ENCODE peak calls at places on chromosomes 12 and 14, in nine cellular contexts. One of them, this sample, is unnamed.

GRCh38 chr14:74642011-74642410 is 30.0 kb upstream of the LTBP2 start:
- DNase-seq in GM12878: no peak
- DNase-seq in transverse colon: no peak
- DNase-seq in MM.1S: no peak
- DNase-seq in PC-9: no peak
- DNase-seq in esophagus squamous epithelium: no peak
- DNase-seq in pancreas: no peak
- DNase-seq in neural progenitor cell: no peak
- DNase-seq in HCT116: no peak
- DNase-seq in this sample: no peak

GRCh38 chr14:89485264-89485663 is 68.2 kb upstream of the FOXN3 start:
- DNase-seq in pancreas: no peak
- DNase-seq in PC-9: no peak
- DNase-seq in neural progenitor cell: no peak
- DNase-seq in transverse colon: no peak
- DNase-seq in esophagus squamous epithelium: no peak
- DNase-seq in MM.1S: no peak
- DNase-seq in HCT116: no peak
- DNase-seq in GM12878: no peak
- DNase-seq in this sample: no peak

GRCh38 chr12:25427328-25428249 is 125.5 kb downstream of the LMNTD1 start:
- DNase-seq in esophagus squamous epithelium: no peak
- DNase-seq in transverse colon: no peak
- DNase-seq in HCT116: no peak
- DNase-seq in PC-9: no peak
- DNase-seq in MM.1S: no peak
- DNase-seq in pancreas: no peak
- DNase-seq in GM12878: no peak
- DNase-seq in neural progenitor cell: no peak
- DNase-seq in this sample: no peak

GRCh38 chr14:104874110-104874531 is 9.1 kb downstream of the CEP170B start:
- DNase-seq in transverse colon: no peak
- DNase-seq in neural progenitor cell: no peak
- DNase-seq in esophagus squamous epithelium: no peak
- DNase-seq in HCT116: no peak
- DNase-seq in GM12878: no peak
- DNase-seq in pancreas: no peak
- DNase-seq in PC-9: no peak
- DNase-seq in MM.1S: no peak
- DNase-seq in this sample: no peak

GRCh38 chr12:129276408-129277042 is 423.2 kb downstream of the GLT1D1 start:
- DNase-seq in GM12878: no peak
- DNase-seq in MM.1S: no peak
- DNase-seq in esophagus squamous epithelium: no peak
- DNase-seq in PC-9: no peak
- DNase-seq in transverse colon: no peak
- DNase-seq in pancreas: no peak
- DNase-seq in neural progenitor cell: peak; percentile 31
- DNase-seq in HCT116: no peak
- DNase-seq in this sample: peak; percentile 37

GRCh38 chr12:98002887-98003493 is 512.4 kb upstream of the TMPO start:
- DNase-seq in transverse colon: peak; percentile 8
- DNase-seq in esophagus squamous epithelium: no peak
- DNase-seq in PC-9: no peak
- DNase-seq in pancreas: peak; percentile 45
- DNase-seq in MM.1S: peak; percentile 72
- DNase-seq in GM12878: no peak
- DNase-seq in HCT116: peak; percentile 39
- DNase-seq in neural progenitor cell: peak; percentile 77
- DNase-seq in this sample: peak; percentile 38

GRCh38 chr14:20631023-20631820 is 10.3 kb downstream of the OR6S1 start:
- DNase-seq in PC-9: peak; percentile 46
- DNase-seq in HCT116: no peak
- DNase-seq in MM.1S: peak; percentile 35
- DNase-seq in transverse colon: peak; percentile 37
- DNase-seq in pancreas: peak; percentile 69
- DNase-seq in GM12878: no peak
- DNase-seq in esophagus squamous epithelium: no peak
- DNase-seq in neural progenitor cell: peak; percentile 70
- DNase-seq in this sample: peak; percentile 61

GRCh38 chr12:111014547-111014946 is 94.2 kb upstream of the MYL2 start:
- DNase-seq in HCT116: no peak
- DNase-seq in MM.1S: no peak
- DNase-seq in neural progenitor cell: no peak
- DNase-seq in GM12878: no peak
- DNase-seq in PC-9: no peak
- DNase-seq in pancreas: no peak
- DNase-seq in esophagus squamous epithelium: no peak
- DNase-seq in transverse colon: no peak
- DNase-seq in this sample: no peak

GRCh38 chr12:3137268-3137761 is 60.1 kb downstream of the TSPAN9 start:
- DNase-seq in esophagus squamous epithelium: no peak
- DNase-seq in GM12878: no peak
- DNase-seq in neural progenitor cell: peak; percentile 46
- DNase-seq in transverse colon: no peak
- DNase-seq in pancreas: no peak
- DNase-seq in MM.1S: no peak
- DNase-seq in PC-9: no peak
- DNase-seq in HCT116: no peak
- DNase-seq in this sample: peak; percentile 11

GRCh38 chr12:95204141-95204866 is 13.0 kb downstream of the FGD6 start:
- DNase-seq in PC-9: peak; percentile 98
- DNase-seq in pancreas: no peak
- DNase-seq in GM12878: no peak
- DNase-seq in esophagus squamous epithelium: no peak
- DNase-seq in HCT116: peak; percentile 96
- DNase-seq in transverse colon: peak; percentile 55
- DNase-seq in MM.1S: no peak
- DNase-seq in neural progenitor cell: peak; percentile 40
- DNase-seq in this sample: peak; percentile 49

GRCh38 chr14:102182190-102182589 is 42.5 kb downstream of the WDR20 start:
- DNase-seq in neural progenitor cell: no peak
- DNase-seq in esophagus squamous epithelium: no peak
- DNase-seq in GM12878: no peak
- DNase-seq in HCT116: no peak
- DNase-seq in pancreas: no peak
- DNase-seq in PC-9: peak; percentile 54
- DNase-seq in transverse colon: no peak
- DNase-seq in MM.1S: no peak
- DNase-seq in this sample: no peak

GRCh38 chr12:20483776-20484175 is 115.4 kb downstream of the PDE3A start:
- DNase-seq in MM.1S: no peak
- DNase-seq in GM12878: no peak
- DNase-seq in PC-9: no peak
- DNase-seq in transverse colon: no peak
- DNase-seq in neural progenitor cell: no peak
- DNase-seq in HCT116: no peak
- DNase-seq in esophagus squamous epithelium: no peak
- DNase-seq in pancreas: no peak
- DNase-seq in this sample: no peak

GRCh38 chr14:99479160-99479902 is 1.3 kb downstream of the SETD3 start:
- DNase-seq in PC-9: no peak
- DNase-seq in MM.1S: no peak
- DNase-seq in HCT116: no peak
- DNase-seq in neural progenitor cell: peak; percentile 15
- DNase-seq in transverse colon: no peak
- DNase-seq in GM12878: no peak
- DNase-seq in pancreas: no peak
- DNase-seq in esophagus squamous epithelium: no peak
- DNase-seq in this sample: peak; percentile 32

GRCh38 chr12:57837779-57838562 is 8.6 kb downstream of the CTDSP2 start:
- DNase-seq in GM12878: no peak
- DNase-seq in neural progenitor cell: peak; percentile 61
- DNase-seq in HCT116: no peak
- DNase-seq in esophagus squamous epithelium: no peak
- DNase-seq in transverse colon: no peak
- DNase-seq in PC-9: no peak
- DNase-seq in pancreas: no peak
- DNase-seq in MM.1S: no peak
- DNase-seq in this sample: no peak

GRCh38 chr14:73723799-73724621 is 9.8 kb upstream of the PNMA1 start:
- DNase-seq in MM.1S: no peak
- DNase-seq in pancreas: no peak
- DNase-seq in PC-9: peak; percentile 98
- DNase-seq in GM12878: no peak
- DNase-seq in esophagus squamous epithelium: no peak
- DNase-seq in HCT116: no peak
- DNase-seq in neural progenitor cell: peak; percentile 38
- DNase-seq in transverse colon: no peak
- DNase-seq in this sample: no peak

GRCh38 chr12:114967187-114967586 is 283.2 kb upstream of the TBX3 start:
- DNase-seq in transverse colon: no peak
- DNase-seq in neural progenitor cell: no peak
- DNase-seq in esophagus squamous epithelium: no peak
- DNase-seq in pancreas: no peak
- DNase-seq in MM.1S: no peak
- DNase-seq in GM12878: no peak
- DNase-seq in HCT116: no peak
- DNase-seq in PC-9: no peak
- DNase-seq in this sample: no peak

GRCh38 chr14:23123419-23123818 is 4.4 kb upstream of the CEBPE start:
- DNase-seq in pancreas: peak; percentile 90
- DNase-seq in MM.1S: no peak
- DNase-seq in PC-9: no peak
- DNase-seq in HCT116: no peak
- DNase-seq in esophagus squamous epithelium: no peak
- DNase-seq in neural progenitor cell: no peak
- DNase-seq in transverse colon: peak; percentile 90
- DNase-seq in GM12878: no peak
- DNase-seq in this sample: peak; percentile 93

GRCh38 chr12:110741371-110741770 is 1.3 kb downstream of the PPP1CC start:
- DNase-seq in transverse colon: no peak
- DNase-seq in HCT116: no peak
- DNase-seq in GM12878: no peak
- DNase-seq in neural progenitor cell: no peak
- DNase-seq in PC-9: no peak
- DNase-seq in pancreas: no peak
- DNase-seq in esophagus squamous epithelium: no peak
- DNase-seq in MM.1S: no peak
- DNase-seq in this sample: peak; percentile 63

GRCh38 chr12:101945361-101946232 is 68.2 kb downstream of the DRAM1 start:
- DNase-seq in GM12878: no peak
- DNase-seq in transverse colon: peak; percentile 13
- DNase-seq in neural progenitor cell: no peak
- DNase-seq in HCT116: no peak
- DNase-seq in pancreas: no peak
- DNase-seq in MM.1S: no peak
- DNase-seq in esophagus squamous epithelium: no peak
- DNase-seq in PC-9: no peak
- DNase-seq in this sample: peak; percentile 5

GRCh38 chr12:121709478-121709890 is 3.1 kb upstream of the TMEM120B start:
- DNase-seq in neural progenitor cell: no peak
- DNase-seq in esophagus squamous epithelium: no peak
- DNase-seq in pancreas: no peak
- DNase-seq in HCT116: peak; percentile 51
- DNase-seq in GM12878: no peak
- DNase-seq in PC-9: peak; percentile 86
- DNase-seq in MM.1S: no peak
- DNase-seq in transverse colon: no peak
- DNase-seq in this sample: no peak

GRCh38 chr14:39289523-39289922 is 55.8 kb downstream of the MIA2 start:
- DNase-seq in HCT116: no peak
- DNase-seq in PC-9: no peak
- DNase-seq in MM.1S: no peak
- DNase-seq in pancreas: no peak
- DNase-seq in neural progenitor cell: no peak
- DNase-seq in GM12878: no peak
- DNase-seq in transverse colon: no peak
- DNase-seq in esophagus squamous epithelium: no peak
- DNase-seq in this sample: no peak

GRCh38 chr14:39291739-39292138 is 58.0 kb downstream of the MIA2 start:
- DNase-seq in pancreas: no peak
- DNase-seq in transverse colon: no peak
- DNase-seq in GM12878: no peak
- DNase-seq in PC-9: no peak
- DNase-seq in HCT116: no peak
- DNase-seq in MM.1S: no peak
- DNase-seq in esophagus squamous epithelium: no peak
- DNase-seq in neural progenitor cell: no peak
- DNase-seq in this sample: peak; percentile 78

GRCh38 chr14:39293629-39294028 is 59.9 kb downstream of the MIA2 start:
- DNase-seq in esophagus squamous epithelium: no peak
- DNase-seq in MM.1S: no peak
- DNase-seq in neural progenitor cell: no peak
- DNase-seq in transverse colon: no peak
- DNase-seq in GM12878: no peak
- DNase-seq in PC-9: no peak
- DNase-seq in HCT116: no peak
- DNase-seq in pancreas: no peak
- DNase-seq in this sample: no peak
- H3K36me3 ChIP-seq in esophagus squamous epithelium: peaks cover 17% of the 10 kb centered on the region
- H3K36me3 ChIP-seq in MM.1S: no peaks in the 10 kb centered on the region
- H3K36me3 ChIP-seq in neural progenitor cell: peaks cover 4% of the 10 kb centered on the region
- H3K36me3 ChIP-seq in transverse colon: no peaks in the 10 kb centered on the region
- H3K36me3 ChIP-seq in GM12878: peaks cover 1% of the 10 kb centered on the region
- H3K36me3 ChIP-seq in PC-9: peaks cover 10% of the 10 kb centered on the region
- H3K36me3 ChIP-seq in HCT116: peaks cover 13% of the 10 kb centered on the region
- H3K36me3 ChIP-seq in pancreas: peaks cover 19% of the 10 kb centered on the region
- H3K36me3 ChIP-seq in this sample: peaks cover 12% of the 10 kb centered on the region

GRCh38 chr12:12993367-12993766 is 6.7 kb downstream of the HEBP1 start:
- DNase-seq in GM12878: no peak
- DNase-seq in MM.1S: no peak
- DNase-seq in esophagus squamous epithelium: no peak
- DNase-seq in neural progenitor cell: no peak
- DNase-seq in pancreas: no peak
- DNase-seq in HCT116: no peak
- DNase-seq in PC-9: no peak
- DNase-seq in transverse colon: no peak
- DNase-seq in this sample: no peak
- H3K4me1 ChIP-seq in GM12878: no peaks in the 10 kb centered on the region
- H3K4me1 ChIP-seq in MM.1S: peaks cover 6% of the 10 kb centered on the region
- H3K4me1 ChIP-seq in esophagus squamous epithelium: peaks cover 16% of the 10 kb centered on the region
- H3K4me1 ChIP-seq in neural progenitor cell: peaks cover 13% of the 10 kb centered on the region
- H3K4me1 ChIP-seq in pancreas: peaks cover 20% of the 10 kb centered on the region
- H3K4me1 ChIP-seq in HCT116: no peaks in the 10 kb centered on the region
- H3K4me1 ChIP-seq in PC-9: peaks cover 28% of the 10 kb centered on the region
- H3K4me1 ChIP-seq in transverse colon: peaks cover 6% of the 10 kb centered on the region
- H3K4me1 ChIP-seq in this sample: peaks cover 9% of the 10 kb centered on the region

GRCh38 chr12:132723764-132724140 is 13.1 kb downstream of the PGAM5 start:
- DNase-seq in esophagus squamous epithelium: no peak
- DNase-seq in transverse colon: no peak
- DNase-seq in HCT116: no peak
- DNase-seq in MM.1S: no peak
- DNase-seq in pancreas: no peak
- DNase-seq in neural progenitor cell: no peak
- DNase-seq in PC-9: no peak
- DNase-seq in GM12878: no peak
- DNase-seq in this sample: no peak
- H3K36me3 ChIP-seq in esophagus squamous epithelium: peaks cover 47% of the 10 kb centered on the region
- H3K36me3 ChIP-seq in transverse colon: no peaks in the 10 kb centered on the region
- H3K36me3 ChIP-seq in HCT116: peaks cover 50% of the 10 kb centered on the region
- H3K36me3 ChIP-seq in MM.1S: no peaks in the 10 kb centered on the region
- H3K36me3 ChIP-seq in pancreas: peaks cover 57% of the 10 kb centered on the region
- H3K36me3 ChIP-seq in neural progenitor cell: no peaks in the 10 kb centered on the region
- H3K36me3 ChIP-seq in PC-9: peaks cover 29% of the 10 kb centered on the region
- H3K36me3 ChIP-seq in GM12878: peaks cover 39% of the 10 kb centered on the region
- H3K36me3 ChIP-seq in this sample: peaks cover 33% of the 10 kb centered on the region

DNA sequence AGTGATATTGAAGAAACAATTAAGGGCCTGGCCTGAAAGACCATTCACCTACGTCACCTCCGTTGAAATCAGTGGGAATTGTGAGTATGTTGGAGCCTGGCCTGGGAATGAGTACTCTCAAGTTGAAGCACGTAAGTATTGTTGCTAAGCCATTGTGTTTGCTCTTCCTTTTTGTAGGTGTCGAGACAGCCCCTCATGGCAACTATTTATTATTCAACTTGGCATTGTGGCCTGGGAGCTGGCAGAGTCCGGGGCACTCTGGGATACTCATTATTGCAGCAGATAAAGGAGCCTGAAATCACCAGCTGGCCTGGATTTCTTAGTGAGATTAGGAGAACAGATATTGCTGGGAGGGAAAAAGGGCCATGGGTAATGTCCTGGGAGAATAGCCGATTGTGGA is 147.4 kb downstream of the C12orf75 start:
- DNase-seq in HCT116: no peak
- DNase-seq in PC-9: no peak
- DNase-seq in esophagus squamous epithelium: no peak
- DNase-seq in MM.1S: no peak
- DNase-seq in pancreas: no peak
- DNase-seq in GM12878: no peak
- DNase-seq in transverse colon: no peak
- DNase-seq in neural progenitor cell: no peak
- DNase-seq in this sample: no peak
- H3K4me1 ChIP-seq in HCT116: no peaks in the 10 kb centered on the region
- H3K4me1 ChIP-seq in PC-9: peaks cover 7% of the 10 kb centered on the region
- H3K4me1 ChIP-seq in esophagus squamous epithelium: no peaks in the 10 kb centered on the region
- H3K4me1 ChIP-seq in MM.1S: peaks cover 18% of the 10 kb centered on the region
- H3K4me1 ChIP-seq in pancreas: no peaks in the 10 kb centered on the region
- H3K4me1 ChIP-seq in GM12878: no peaks in the 10 kb centered on the region
- H3K4me1 ChIP-seq in transverse colon: no peaks in the 10 kb centered on the region
- H3K4me1 ChIP-seq in neural progenitor cell: peaks cover 13% of the 10 kb centered on the region
- H3K4me1 ChIP-seq in this sample: no peaks in the 10 kb centered on the region